ENCODE peak calls at places on chromosomes 3 and 15, in ten cellular contexts. O, U, A, M, T, Y, W, L, E and Q are unnamed samples.

GRCh38 chr3:167733961-167734497 is 663 bp downstream of the PDCD10 start:
- DNase-seq in M (peak; percentile 30), Y (no peak), E (no peak), W (no peak), O (no peak), A (no peak), U (peak; percentile 31), L (peak; percentile 24), T (peak; percentile 35), Q (no peak)

GRCh38 chr3:100492059-100492809 is at the start of gene TMEM45A:
- DNase-seq in A (peak; percentile 96), T (peak; percentile 95), M (peak; percentile 90), Y (no peak), U (peak; percentile 95), L (peak; percentile 95), E (peak; percentile 59), W (peak; percentile 93), O (peak; percentile 86), Q (peak; percentile 94)

GRCh38 chr3:151268267-151269235 is 9.8 kb downstream of the P2RY14 start:
- DNase-seq in M (peak; percentile 58), Y (no peak), T (no peak), O (no peak), L (no peak), W (no peak), A (no peak), E (no peak), U (peak; percentile 27), Q (no peak)

GRCh38 chr3:81545572-81545971 is 215.9 kb downstream of the GBE1 start:
- DNase-seq in T (no peak), U (peak; percentile 37), E (no peak), Y (no peak), L (peak; percentile 37), M (no peak), W (no peak), A (no peak), O (no peak), Q (no peak)

GRCh38 chr3:53719796-53720195 is 126.4 kb downstream of the CHDH start:
- DNase-seq in M (no peak), A (no peak), Y (no peak), O (no peak), T (no peak), W (no peak), L (no peak), E (no peak), U (peak; percentile 14), Q (no peak)

GRCh38 chr3:160399347-160400047 is at the start of gene SMC4:
- DNase-seq in M (peak; percentile 88), T (peak; percentile 94), A (peak; percentile 92), O (peak; percentile 77), W (peak; percentile 92), L (peak; percentile 96), E (peak; percentile 82), U (peak; percentile 90), Y (peak; percentile 56), Q (peak; percentile 79)

GRCh38 chr3:34239870-34240269 is 441.4 kb downstream of the PDCD6IP start:
- DNase-seq in L (no peak), O (no peak), A (no peak), Y (no peak), E (no peak), W (no peak), U (no peak), M (no peak), T (no peak), Q (no peak)

GRCh38 chr3:172512363-172512762 is 10.9 kb downstream of the TNFSF10 start:
- DNase-seq in W (no peak), L (peak; percentile 62), U (peak; percentile 69), O (peak; percentile 31), Y (peak; percentile 89), E (peak; percentile 90), T (peak; percentile 57), A (peak; percentile 38), M (peak; percentile 89), Q (no peak)

GRCh38 chr3:105513042-105513441 is 146.3 kb downstream of the ALCAM start:
- DNase-seq in W (no peak), O (no peak), Y (no peak), U (peak; percentile 80), T (no peak), L (peak; percentile 87), A (no peak), E (no peak), M (no peak), Q (peak; percentile 16)

GRCh38 chr3:102290241-102290640 is 144.6 kb upstream of the ZPLD1 start:
- DNase-seq in A (no peak), Y (no peak), E (no peak), L (no peak), U (no peak), T (no peak), W (no peak), M (no peak), O (no peak), Q (no peak)

GRCh38 chr15:52505141-52505540 is 23.5 kb downstream of the MYO5A start:
- DNase-seq in T (no peak), L (no peak), E (no peak), Y (no peak), A (no peak), U (no peak), W (no peak), O (no peak), M (no peak), Q (no peak)

GRCh38 chr15:52331490-52332240 is 36.1 kb upstream of the MYO5C start:
- DNase-seq in E (peak; percentile 40), T (peak; percentile 78), Y (no peak), W (peak; percentile 66), U (peak; percentile 63), M (peak; percentile 76), O (no peak), A (peak; percentile 37), L (peak; percentile 72), Q (no peak)

GRCh38 chr15:66504563-66505429 is at the start of the genes RPL4 and ZWILCH:
- DNase-seq in W (peak; percentile 83), Y (peak; percentile 42), L (peak; percentile 93), E (peak; percentile 66), O (peak; percentile 70), M (peak; percentile 82), T (peak; percentile 87), A (peak; percentile 75), U (peak; percentile 89), Q (peak; percentile 82)

GRCh38 chr3:139522421-139522820 is 17.1 kb downstream of the RBP1 start:
- DNase-seq in E (no peak), W (no peak), O (no peak), T (no peak), L (no peak), M (no peak), Y (no peak), A (no peak), U (no peak), Q (no peak)

GRCh38 chr3:78569820-78570219 is 1198.0 kb downstream of the ROBO1 start:
- DNase-seq in M (no peak), O (no peak), U (peak; percentile 5), Y (no peak), E (no peak), T (no peak), W (no peak), A (no peak), L (no peak), Q (no peak)

GRCh38 chr15:45548753-45549520 is 26.4 kb upstream of the SLC30A4 start:
- DNase-seq in M (no peak), O (no peak), Y (no peak), U (no peak), T (no peak), L (no peak), W (no peak), E (no peak), A (no peak), Q (no peak)

GRCh38 chr3:53166781-53167291 is 5.8 kb downstream of the PRKCD start:
- DNase-seq in E (no peak), T (peak; percentile 73), A (peak; percentile 60), L (peak; percentile 74), U (peak; percentile 77), O (no peak), Y (no peak), M (no peak), W (no peak), Q (peak; percentile 27)

GRCh38 chr15:100615801-100616200 is 13.4 kb downstream of the ASB7 start:
- DNase-seq in E (no peak), L (no peak), A (no peak), W (no peak), M (no peak), T (no peak), O (no peak), U (peak; percentile 18), Y (no peak), Q (no peak)